ENCODE peak calls at places on chromosomes 1 and 21, in nine cellular contexts. R, U, E, H, O, L, F, B and K are unnamed samples.

GRCh38 chr1:154711416-154711815 is 103.4 kb upstream of the ADAR start:
- DNase-seq in R (no peak), U (no peak), E (no peak), H (no peak), O (no peak), L (no peak), F (no peak), B (no peak), K (no peak)

GRCh38 chr1:229141271-229141670 is 129.6 kb upstream of the RAB4A start:
- DNase-seq in R (no peak), U (no peak), E (no peak), H (no peak), O (no peak), L (no peak), F (no peak), B (no peak), K (no peak)

GRCh38 chr1:156421062-156421938 is 52.3 kb downstream of the RHBG start:
- DNase-seq in R (peak; percentile 52), U (peak; percentile 46), E (peak; percentile 59), H (peak; percentile 74), O (peak; percentile 76), L (peak; percentile 33), F (peak; percentile 44), B (peak; percentile 46), K (peak; percentile 64)

GRCh38 chr1:193221641-193222040 is 35.2 kb upstream of the B3GALT2 start:
- DNase-seq in R (no peak), U (peak; percentile 16), E (no peak), H (no peak), O (no peak), L (no peak), F (no peak), B (no peak), K (no peak)

GRCh38 chr1:70083519-70083918 is 121.9 kb downstream of the LRRC40 start:
- DNase-seq in R (no peak), U (no peak), E (no peak), H (no peak), O (no peak), L (no peak), F (no peak), B (no peak), K (no peak)

GRCh38 chr21:44713130-44713529 is 1.8 kb upstream of the TSPEAR start:
- DNase-seq in R (no peak), U (no peak), E (no peak), H (peak; percentile 13), O (no peak), L (no peak), F (no peak), B (no peak), K (no peak)

GRCh38 chr21:44299458-44300261 is at the start of gene PFKL:
- DNase-seq in R (peak; percentile 37), U (peak; percentile 63), E (peak; percentile 56), H (peak; percentile 80), O (peak; percentile 80), L (peak; percentile 26), F (peak; percentile 36), B (peak; percentile 44), K (peak; percentile 49)

GRCh38 chr1:76635784-76636183 is 231.5 kb upstream of the ST6GALNAC5 start:
- DNase-seq in R (no peak), U (no peak), E (no peak), H (no peak), O (no peak), L (no peak), F (no peak), B (no peak), K (no peak)

GRCh38 chr1:97063532-97063931 is 341.9 kb downstream of the PTBP2 start:
- DNase-seq in R (no peak), U (peak; percentile 13), E (no peak), H (no peak), O (no peak), L (no peak), F (no peak), B (no peak), K (no peak)

GRCh38 chr21:29080454-29080930 is 7.0 kb upstream of the CCT8 start:
- DNase-seq in R (no peak), U (no peak), E (no peak), H (no peak), O (no peak), L (no peak), F (no peak), B (no peak), K (peak; percentile 67)

GRCh38 chr1:17217607-17218006 is 12.7 kb downstream of the PADI1 start:
- DNase-seq in R (no peak), U (no peak), E (no peak), H (no peak), O (no peak), L (no peak), F (no peak), B (no peak), K (no peak)